ENCODE peak calls at places on chromosomes 3 and 15, in four cellular contexts. One of them, this sample, is unnamed.

GRCh38 chr3:143600762-143601161 is 247.5 kb downstream of the SLC9A9 start:
- DNase-seq in SK-N-SH: no peak
- DNase-seq in HCT116: no peak
- DNase-seq in progenitor cell of endocrine pancreas: no peak
- DNase-seq in this sample: no peak

GRCh38 chr15:67906382-67906781 is 66.5 kb upstream of the RNU6-1 start:
- DNase-seq in SK-N-SH: no peak
- DNase-seq in HCT116: no peak
- DNase-seq in progenitor cell of endocrine pancreas: no peak
- DNase-seq in this sample: no peak

GRCh38 chr3:118963711-118964110 is 70.9 kb downstream of the IGSF11 start:
- DNase-seq in HCT116: no peak
- DNase-seq in progenitor cell of endocrine pancreas: no peak
- DNase-seq in SK-N-SH: no peak
- DNase-seq in this sample: no peak

GRCh38 chr3:42013652-42014442 is 51.9 kb upstream of the ULK4 start:
- DNase-seq in SK-N-SH: peak
- DNase-seq in progenitor cell of endocrine pancreas: peak
- DNase-seq in HCT116: no peak
- DNase-seq in this sample: peak

GRCh38 chr3:48432411-48433371 is 2.8 kb upstream of the PLXNB1 start:
- DNase-seq in HCT116: peak
- DNase-seq in SK-N-SH: peak
- DNase-seq in progenitor cell of endocrine pancreas: no peak
- DNase-seq in this sample: no peak

GRCh38 chr3:57825116-57825515 is 69.0 kb downstream of the SLMAP start:
- DNase-seq in HCT116: no peak
- DNase-seq in SK-N-SH: no peak
- DNase-seq in progenitor cell of endocrine pancreas: no peak
- DNase-seq in this sample: no peak

GRCh38 chr3:32895701-32896100 is 55.7 kb upstream of the CCR4 start:
- DNase-seq in SK-N-SH: no peak
- DNase-seq in HCT116: no peak
- DNase-seq in progenitor cell of endocrine pancreas: no peak
- DNase-seq in this sample: no peak

GRCh38 chr3:45350643-45351042 is 37.7 kb upstream of the LARS2 start:
- DNase-seq in progenitor cell of endocrine pancreas: no peak
- DNase-seq in HCT116: no peak
- DNase-seq in SK-N-SH: no peak
- DNase-seq in this sample: no peak

GRCh38 chr3:134974621-134975020 is 179.6 kb downstream of the EPHB1 start:
- DNase-seq in progenitor cell of endocrine pancreas: no peak
- DNase-seq in HCT116: no peak
- DNase-seq in SK-N-SH: no peak
- DNase-seq in this sample: no peak

GRCh38 chr15:49817100-49817499 is 196.3 kb downstream of the DTWD1 start:
- DNase-seq in HCT116: no peak
- DNase-seq in progenitor cell of endocrine pancreas: no peak
- DNase-seq in SK-N-SH: no peak
- DNase-seq in this sample: no peak

GRCh38 chr3:38601971-38602550 is 47.4 kb downstream of the SCN5A start:
- DNase-seq in SK-N-SH: peak
- DNase-seq in progenitor cell of endocrine pancreas: no peak
- DNase-seq in HCT116: no peak
- DNase-seq in this sample: no peak

GRCh38 chr3:125414671-125415070 is 39.5 kb upstream of the ZNF148 start:
- DNase-seq in SK-N-SH: no peak
- DNase-seq in progenitor cell of endocrine pancreas: no peak
- DNase-seq in HCT116: no peak
- DNase-seq in this sample: no peak

GRCh38 chr3:194117114-194117845 is 18.7 kb upstream of the HES1 start:
- DNase-seq in progenitor cell of endocrine pancreas: no peak
- DNase-seq in HCT116: no peak
- DNase-seq in SK-N-SH: no peak
- DNase-seq in this sample: no peak

GRCh38 chr3:122076414-122077292 is 21.5 kb downstream of the CD86 start:
- DNase-seq in HCT116: no peak
- DNase-seq in progenitor cell of endocrine pancreas: no peak
- DNase-seq in SK-N-SH: no peak
- DNase-seq in this sample: no peak

GRCh38 chr3:11155341-11156025 is 1.2 kb downstream of the HRH1 start:
- DNase-seq in progenitor cell of endocrine pancreas: peak
- DNase-seq in HCT116: peak
- DNase-seq in SK-N-SH: peak
- DNase-seq in this sample: peak

GRCh38 chr3:151169700-151170224 is 33.3 kb downstream of the GPR171 start:
- DNase-seq in SK-N-SH: no peak
- DNase-seq in HCT116: no peak
- DNase-seq in progenitor cell of endocrine pancreas: no peak
- DNase-seq in this sample: no peak

GRCh38 chr3:37847689-37848088 is 14.0 kb upstream of the CTDSPL start:
- DNase-seq in progenitor cell of endocrine pancreas: no peak
- DNase-seq in HCT116: no peak
- DNase-seq in SK-N-SH: no peak
- DNase-seq in this sample: no peak

GRCh38 chr3:159798951-159799350 is 189.7 kb upstream of the IL12A start:
- DNase-seq in HCT116: no peak
- DNase-seq in progenitor cell of endocrine pancreas: no peak
- DNase-seq in SK-N-SH: no peak
- DNase-seq in this sample: peak

GRCh38 chr3:15782429-15782828 is 15.3 kb downstream of the ANKRD28 start:
- DNase-seq in progenitor cell of endocrine pancreas: no peak
- DNase-seq in HCT116: no peak
- DNase-seq in SK-N-SH: no peak
- DNase-seq in this sample: no peak

GRCh38 chr15:76903251-76903681 is 1.9 kb downstream of the SCAPER start:
- DNase-seq in SK-N-SH: peak
- DNase-seq in progenitor cell of endocrine pancreas: no peak
- DNase-seq in HCT116: peak
- DNase-seq in this sample: no peak

GRCh38 chr3:158762701-158763100 is 30.4 kb upstream of the RARRES1 start:
- DNase-seq in HCT116: no peak
- DNase-seq in SK-N-SH: no peak
- DNase-seq in progenitor cell of endocrine pancreas: no peak
- DNase-seq in this sample: no peak

GRCh38 chr15:33985287-33985686 is 17.0 kb downstream of the CHRM5 start:
- DNase-seq in progenitor cell of endocrine pancreas: no peak
- DNase-seq in HCT116: no peak
- DNase-seq in SK-N-SH: no peak
- DNase-seq in this sample: no peak

GRCh38 chr3:47416041-47416440 is 35.2 kb downstream of the PTPN23 start:
- DNase-seq in SK-N-SH: no peak
- DNase-seq in progenitor cell of endocrine pancreas: no peak
- DNase-seq in HCT116: no peak
- DNase-seq in this sample: no peak

GRCh38 chr15:80660114-80660513 is 35.0 kb upstream of the ABHD17C start:
- DNase-seq in HCT116: no peak
- DNase-seq in progenitor cell of endocrine pancreas: peak
- DNase-seq in SK-N-SH: peak
- DNase-seq in this sample: peak

GRCh38 chr15:100651253-100651652 is 48.9 kb downstream of the ASB7 start:
- DNase-seq in SK-N-SH: no peak
- DNase-seq in HCT116: no peak
- DNase-seq in progenitor cell of endocrine pancreas: no peak
- DNase-seq in this sample: no peak

GRCh38 chr3:71131893-71132314 is 451.6 kb downstream of the FOXP1 start:
- DNase-seq in HCT116: no peak
- DNase-seq in progenitor cell of endocrine pancreas: no peak
- DNase-seq in SK-N-SH: no peak
- DNase-seq in this sample: no peak

GRCh38 chr15:81749667-81750360 is 296.0 kb downstream of the MEX3B start:
- DNase-seq in progenitor cell of endocrine pancreas: no peak
- DNase-seq in SK-N-SH: no peak
- DNase-seq in HCT116: no peak
- DNase-seq in this sample: no peak

GRCh38 chr3:17639765-17640164 is 102.7 kb downstream of the TBC1D5 start:
- DNase-seq in progenitor cell of endocrine pancreas: no peak
- DNase-seq in SK-N-SH: no peak
- DNase-seq in HCT116: peak
- DNase-seq in this sample: peak

GRCh38 chr3:187263270-187263669 is 28.3 kb downstream of the MASP1 start:
- DNase-seq in HCT116: no peak
- DNase-seq in SK-N-SH: no peak
- DNase-seq in progenitor cell of endocrine pancreas: no peak
- DNase-seq in this sample: no peak

GRCh38 chr15:70142072-70142321 is 44.3 kb upstream of the TLE3 start:
- DNase-seq in HCT116: no peak
- DNase-seq in progenitor cell of endocrine pancreas: no peak
- DNase-seq in SK-N-SH: no peak
- DNase-seq in this sample: no peak

GRCh38 chr3:52978109-52978754 is 67.6 kb downstream of the SFMBT1 start:
- DNase-seq in SK-N-SH: no peak
- DNase-seq in progenitor cell of endocrine pancreas: no peak
- DNase-seq in HCT116: no peak
- DNase-seq in this sample: no peak

GRCh38 chr15:70252936-70253280 is 155.2 kb upstream of the TLE3 start:
- DNase-seq in progenitor cell of endocrine pancreas: no peak
- DNase-seq in HCT116: no peak
- DNase-seq in SK-N-SH: no peak
- DNase-seq in this sample: no peak

GRCh38 chr15:44489464-44489863 is 47.5 kb upstream of the EIF3J start:
- DNase-seq in HCT116: peak
- DNase-seq in progenitor cell of endocrine pancreas: no peak
- DNase-seq in SK-N-SH: no peak
- DNase-seq in this sample: no peak

GRCh38 chr3:50665603-50666115 is 9.1 kb upstream of the DOCK3 start:
- DNase-seq in SK-N-SH: no peak
- DNase-seq in progenitor cell of endocrine pancreas: no peak
- DNase-seq in HCT116: no peak
- DNase-seq in this sample: no peak

GRCh38 chr15:60972301-60972700 is 256.8 kb downstream of the RORA start:
- DNase-seq in SK-N-SH: no peak
- DNase-seq in HCT116: no peak
- DNase-seq in progenitor cell of endocrine pancreas: no peak
- DNase-seq in this sample: no peak

GRCh38 chr15:87619161-87619960 is 637.2 kb downstream of the NTRK3 start:
- DNase-seq in progenitor cell of endocrine pancreas: no peak
- DNase-seq in HCT116: no peak
- DNase-seq in SK-N-SH: peak
- DNase-seq in this sample: no peak

GRCh38 chr3:46001178-46001577 is 5.6 kb upstream of the FYCO1 start:
- DNase-seq in SK-N-SH: no peak
- DNase-seq in progenitor cell of endocrine pancreas: no peak
- DNase-seq in HCT116: no peak
- DNase-seq in this sample: no peak

GRCh38 chr15:101358895-101359294 is 63.8 kb upstream of the SNRPA1 start:
- DNase-seq in SK-N-SH: no peak
- DNase-seq in HCT116: no peak
- DNase-seq in progenitor cell of endocrine pancreas: no peak
- DNase-seq in this sample: no peak

GRCh38 chr15:87563840-87564239 is 692.7 kb downstream of the NTRK3 start:
- DNase-seq in progenitor cell of endocrine pancreas: no peak
- DNase-seq in HCT116: no peak
- DNase-seq in SK-N-SH: no peak
- DNase-seq in this sample: no peak

GRCh38 chr3:168187233-168187632 is 91.5 kb upstream of the GOLIM4 start:
- DNase-seq in SK-N-SH: no peak
- DNase-seq in progenitor cell of endocrine pancreas: no peak
- DNase-seq in HCT116: no peak
- DNase-seq in this sample: no peak
- TF ChIP-seq CTCF in SK-N-SH: no peak
- TF ChIP-seq CTCF in progenitor cell of endocrine pancreas: no peak
- TF ChIP-seq CTCF in HCT116: no peak
- TF ChIP-seq CTCF in this sample: no peak

GRCh38 chr3:140420621-140421357 is 257.1 kb upstream of the TRIM42 start:
- DNase-seq in progenitor cell of endocrine pancreas: no peak
- DNase-seq in SK-N-SH: no peak
- DNase-seq in HCT116: no peak
- DNase-seq in this sample: peak
- TF ChIP-seq CTCF in progenitor cell of endocrine pancreas: no peak
- TF ChIP-seq CTCF in SK-N-SH: no peak
- TF ChIP-seq CTCF in HCT116: no peak
- TF ChIP-seq CTCF in this sample: no peak

GRCh38 chr15:24676431-24676830 is 856 bp downstream of the NPAP1 start:
- DNase-seq in progenitor cell of endocrine pancreas: no peak
- DNase-seq in SK-N-SH: no peak
- DNase-seq in HCT116: no peak
- DNase-seq in this sample: no peak
- TF ChIP-seq CTCF in progenitor cell of endocrine pancreas: no peak
- TF ChIP-seq CTCF in SK-N-SH: no peak
- TF ChIP-seq CTCF in HCT116: no peak
- TF ChIP-seq CTCF in this sample: no peak

GRCh38 chr3:197225579-197225978 is 72.8 kb downstream of the DLG1 start:
- DNase-seq in SK-N-SH: no peak
- DNase-seq in progenitor cell of endocrine pancreas: no peak
- DNase-seq in HCT116: no peak
- DNase-seq in this sample: no peak

GRCh38 chr3:197222816-197223419 is 75.5 kb downstream of the DLG1 start:
- DNase-seq in SK-N-SH: no peak
- DNase-seq in progenitor cell of endocrine pancreas: no peak
- DNase-seq in HCT116: no peak
- DNase-seq in this sample: no peak

GRCh38 chr3:197227780-197228574 is 70.4 kb downstream of the DLG1 start:
- DNase-seq in SK-N-SH: no peak
- DNase-seq in progenitor cell of endocrine pancreas: no peak
- DNase-seq in HCT116: no peak
- DNase-seq in this sample: no peak

GRCh38 chr3:197226179-197226578 is 72.2 kb downstream of the DLG1 start:
- DNase-seq in HCT116: no peak
- DNase-seq in SK-N-SH: peak
- DNase-seq in progenitor cell of endocrine pancreas: no peak
- DNase-seq in this sample: no peak

GRCh38 chr3:197224034-197224444 is 74.4 kb downstream of the DLG1 start:
- DNase-seq in HCT116: peak
- DNase-seq in progenitor cell of endocrine pancreas: no peak
- DNase-seq in SK-N-SH: peak
- DNase-seq in this sample: peak
- TF ChIP-seq CTCF in HCT116: peak
- TF ChIP-seq CTCF in progenitor cell of endocrine pancreas: peak
- TF ChIP-seq CTCF in SK-N-SH: peak
- TF ChIP-seq CTCF in this sample: peak

This sample was measured in Calu3.